ENCODE peak calls at places on chromosomes 3 and 15, in ten cellular contexts. Q is pons; C is Right ventricle myocardium inferior; D is NCI-H748 treated with DMSO at 0.1 percent for 48 hours; R is H9; L is stimulated activated effector memory CD8-positive, alpha-beta T cell treated with anti-CD3 and anti-CD28 coated beads, Interleukin-12 subunit alpha, Interleukin-12 subunit beta, amount 100 ng/mL, for 72 hours; E is NCI-H1105; H is HTR-8/SVneo; V is stimulated activated naive CD8-positive, alpha-beta T cell treated with anti-CD3 and anti-CD28 coated beads, Interleukin-15, amount 100 ng/mL, for 72 hours; K is fibroblast of mammary gland. P is an unnamed sample.

GRCh38 chr15:92693922-92694331 is 38.4 kb upstream of the FAM174B start:
- DNase-seq in Q (peak; percentile 32), V (no peak), L (no peak), C (no peak), K (peak; percentile 19), H (peak; percentile 38), E (no peak), R (peak; percentile 81), D (no peak), P (peak; percentile 17)

GRCh38 chr3:47588053-47588452 is 9.4 kb upstream of the CSPG5 start:
- DNase-seq in E (no peak), D (no peak), K (no peak), H (no peak), C (no peak), Q (no peak), R (no peak), V (no peak), L (no peak), P (no peak)

GRCh38 chr3:23845817-23846216 is 40.1 kb downstream of the UBE2E1 start:
- DNase-seq in K (no peak), H (no peak), C (no peak), D (no peak), Q (no peak), L (no peak), E (no peak), V (no peak), R (no peak), P (no peak)

GRCh38 chr3:149572796-149573414 is 84.9 kb downstream of the WWTR1 start:
- DNase-seq in R (no peak), K (peak; percentile 93), D (no peak), Q (no peak), L (no peak), C (no peak), V (no peak), H (no peak), E (no peak), P (no peak)

GRCh38 chr15:69074011-69074842 is 59.7 kb downstream of the NOX5 start:
- DNase-seq in R (peak; percentile 76), L (no peak), H (peak; percentile 77), E (peak; percentile 73), C (peak; percentile 82), K (peak; percentile 61), V (no peak), Q (no peak), D (peak; percentile 7), P (peak; percentile 67)

GRCh38 chr15:100759698-100760356 is 119.8 kb upstream of the ALDH1A3 start:
- DNase-seq in Q (no peak), K (peak; percentile 87), V (no peak), E (no peak), H (peak; percentile 52), R (no peak), D (no peak), L (no peak), C (peak; percentile 6), P (no peak)

GRCh38 chr3:73622135-73622534 is 2.6 kb downstream of the PDZRN3 start:
- DNase-seq in H (no peak), V (no peak), D (peak; percentile 52), Q (no peak), E (peak; percentile 72), C (peak; percentile 75), K (peak; percentile 30), R (peak; percentile 31), L (no peak), P (peak; percentile 21)

GRCh38 chr3:195844671-195845218 is 33.0 kb upstream of the MUC4 start:
- DNase-seq in L (no peak), C (no peak), R (no peak), K (no peak), D (no peak), H (no peak), Q (no peak), E (no peak), V (no peak), P (no peak)

GRCh38 chr3:35641920-35642532 is 2.7 kb downstream of the ARPP21 start:
- DNase-seq in E (no peak), R (no peak), D (no peak), Q (no peak), H (no peak), C (no peak), L (no peak), V (no peak), K (no peak), P (no peak)

GRCh38 chr3:30681276-30682211 is 75.1 kb downstream of the TGFBR2 start:
- DNase-seq in E (no peak), H (no peak), R (no peak), C (peak; percentile 80), D (no peak), L (no peak), K (peak; percentile 75), V (no peak), Q (peak; percentile 57), P (no peak)

GRCh38 chr3:160929595-160929994 is 173.6 kb downstream of the PPM1L start:
- DNase-seq in D (no peak), R (peak; percentile 36), V (no peak), C (peak; percentile 67), H (no peak), Q (no peak), E (no peak), L (no peak), K (no peak), P (no peak)

GRCh38 chr3:18666655-18667054 is 241.5 kb upstream of the SATB1 start:
- DNase-seq in Q (no peak), H (no peak), C (no peak), D (no peak), L (no peak), R (no peak), E (no peak), V (no peak), K (no peak), P (no peak)

GRCh38 chr15:43518073-43518761 is 809 bp downstream of the MAP1A start:
- DNase-seq in K (no peak), Q (peak; percentile 78), E (peak; percentile 42), D (peak; percentile 16), L (no peak), V (no peak), C (no peak), R (peak; percentile 60), H (no peak), P (peak; percentile 51)

GRCh38 chr15:85439996-85440395 is 59.6 kb downstream of the AKAP13 start:
- DNase-seq in C (no peak), Q (no peak), H (no peak), L (no peak), K (no peak), D (no peak), V (no peak), R (no peak), E (no peak), P (no peak)

GRCh38 chr15:31607656-31608055 is 281.0 kb downstream of the KLF13 start:
- DNase-seq in R (no peak), Q (no peak), C (no peak), D (no peak), K (no peak), H (no peak), V (no peak), L (no peak), E (no peak), P (no peak)

GRCh38 chr3:72346526-72346926 is 501.7 kb downstream of the SHQ1 start:
- DNase-seq in C (no peak), Q (no peak), V (no peak), R (no peak), E (no peak), K (peak; percentile 99), H (peak; percentile 64), L (no peak), D (no peak), P (no peak)

GRCh38 chr15:23467110-23467600 is 20.1 kb upstream of the GOLGA6L2 start:
- DNase-seq in V (no peak), Q (peak; percentile 59), L (no peak), D (peak; percentile 14), C (no peak), R (no peak), E (no peak), H (peak; percentile 19), K (peak; percentile 53), P (peak; percentile 3)

GRCh38 chr3:14278265-14278798 is 99.7 kb downstream of the LSM3 start:
- DNase-seq in H (no peak), R (no peak), K (no peak), L (no peak), C (no peak), D (no peak), E (no peak), V (no peak), Q (no peak), P (no peak)

GRCh38 chr15:59685737-59686297 is 3.3 kb downstream of the BNIP2 start:
- DNase-seq in K (peak; percentile 72), Q (no peak), V (no peak), C (no peak), D (no peak), E (no peak), R (no peak), H (no peak), L (no peak), P (no peak)